ENCODE peak calls at places on chromosome 3, in six cellular contexts. M, A, K, D, T and E are unnamed samples.

GRCh38 chr3:166697495-166697894 is 682.6 kb downstream of the ZBBX start:
- DNase-seq in D (no peak), T (no peak), M (no peak), A (no peak), K (no peak), E (no peak)

GRCh38 chr3:150146891-150147761 is 176.4 kb upstream of the PFN2 start:
- DNase-seq in K (no peak), M (no peak), D (peak; percentile 75), A (no peak), T (peak; percentile 67), E (peak; percentile 94)

GRCh38 chr3:150623945-150624344 is 20.8 kb downstream of the SELENOT start:
- DNase-seq in T (no peak), D (no peak), K (no peak), M (no peak), A (no peak), E (no peak)

GRCh38 chr3:126465928-126466564 is 9.6 kb downstream of the ZXDC start:
- DNase-seq in T (no peak), A (peak; percentile 82), K (no peak), D (peak; percentile 71), M (peak; percentile 87), E (no peak)

GRCh38 chr3:28279770-28280169 is 38.4 kb downstream of the CMC1 start:
- DNase-seq in D (no peak), T (no peak), A (no peak), K (no peak), M (no peak), E (no peak)

GRCh38 chr3:40741729-40742128 is 217.0 kb downstream of the ZNF621 start:
- DNase-seq in D (no peak), M (no peak), T (peak; percentile 25), K (no peak), A (no peak), E (peak; percentile 17)

GRCh38 chr3:146223401-146224373 is 27.2 kb downstream of the PLSCR4 start:
- DNase-seq in T (no peak), K (no peak), D (no peak), A (no peak), M (no peak), E (peak; percentile 18)

GRCh38 chr3:62493116-62493801 is 119.9 kb upstream of the FEZF2 start:
- DNase-seq in M (no peak), T (no peak), K (no peak), D (no peak), A (no peak), E (no peak)

GRCh38 chr3:112773864-112774263 is 72.8 kb downstream of the CD200R1L start:
- DNase-seq in A (no peak), T (no peak), K (no peak), D (no peak), M (peak; percentile 51), E (peak; percentile 93)

GRCh38 chr3:72745146-72745976 is 102.9 kb downstream of the SHQ1 start:
- DNase-seq in K (no peak), A (no peak), M (no peak), D (no peak), T (no peak), E (peak; percentile 48)

GRCh38 chr3:8777201-8777977 is 8.0 kb upstream of the OXTR start:
- DNase-seq in M (no peak), A (no peak), T (no peak), K (no peak), D (no peak), E (no peak)

DNA sequence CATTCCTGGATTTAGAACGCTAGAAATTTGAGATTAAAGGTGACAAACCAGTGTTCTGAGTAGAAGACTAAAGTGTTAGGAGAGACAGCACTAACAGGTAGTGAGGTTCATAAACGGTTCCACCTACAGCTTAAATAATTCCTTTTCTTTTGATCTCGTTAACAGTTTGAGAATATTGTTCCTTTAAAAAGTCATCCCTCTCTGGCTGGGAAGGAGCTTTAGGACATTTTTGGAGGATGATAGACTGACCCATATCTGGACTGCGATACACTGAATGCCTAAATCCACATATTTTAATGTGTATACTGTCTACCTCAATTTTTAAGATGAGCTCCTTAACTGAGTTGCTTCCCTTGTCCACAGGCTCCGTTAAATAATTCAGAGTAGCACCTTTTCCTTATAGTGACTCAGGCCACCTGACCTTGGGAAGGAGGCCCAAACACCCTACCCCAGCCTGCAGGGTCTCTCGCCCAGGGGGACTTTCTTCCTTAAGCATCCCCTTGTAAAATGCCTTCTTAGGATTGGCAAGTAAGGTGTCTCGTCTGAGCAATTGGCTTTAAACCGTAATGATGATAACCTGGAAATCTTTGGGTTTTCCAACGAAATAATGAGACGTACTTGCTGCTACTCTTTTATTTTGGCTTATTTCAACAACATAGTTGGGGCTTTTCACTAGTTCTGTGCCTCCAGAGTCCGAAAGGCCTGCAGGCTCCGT is 3.3 kb downstream of the TRIM71 start:
- DNase-seq in A (no peak), D (no peak), M (no peak), T (no peak), K (no peak), E (no peak)
- H3K4me3 ChIP-seq in A (no peak overlapping the region), D (no peak overlapping the region), M (peak overlapping the region; percentile 28), T (peak overlapping the region; percentile 42), K (peak overlapping the region; percentile 48), E (no peak overlapping the region)

GRCh38 chr3:53186726-53187125 is 25.7 kb downstream of the PRKCD start:
- DNase-seq in D (no peak), T (no peak), A (peak; percentile 68), K (no peak), M (no peak), E (no peak)
- H3K36me3 ChIP-seq in D (peaks cover 15% of the 10 kb centered on the region), T (peaks cover 35% of the 10 kb centered on the region), A (peaks cover 77% of the 10 kb centered on the region), K (no peaks in the 10 kb centered on the region), M (peaks cover 100% of the 10 kb centered on the region), E (peaks cover 37% of the 10 kb centered on the region)

DNA sequence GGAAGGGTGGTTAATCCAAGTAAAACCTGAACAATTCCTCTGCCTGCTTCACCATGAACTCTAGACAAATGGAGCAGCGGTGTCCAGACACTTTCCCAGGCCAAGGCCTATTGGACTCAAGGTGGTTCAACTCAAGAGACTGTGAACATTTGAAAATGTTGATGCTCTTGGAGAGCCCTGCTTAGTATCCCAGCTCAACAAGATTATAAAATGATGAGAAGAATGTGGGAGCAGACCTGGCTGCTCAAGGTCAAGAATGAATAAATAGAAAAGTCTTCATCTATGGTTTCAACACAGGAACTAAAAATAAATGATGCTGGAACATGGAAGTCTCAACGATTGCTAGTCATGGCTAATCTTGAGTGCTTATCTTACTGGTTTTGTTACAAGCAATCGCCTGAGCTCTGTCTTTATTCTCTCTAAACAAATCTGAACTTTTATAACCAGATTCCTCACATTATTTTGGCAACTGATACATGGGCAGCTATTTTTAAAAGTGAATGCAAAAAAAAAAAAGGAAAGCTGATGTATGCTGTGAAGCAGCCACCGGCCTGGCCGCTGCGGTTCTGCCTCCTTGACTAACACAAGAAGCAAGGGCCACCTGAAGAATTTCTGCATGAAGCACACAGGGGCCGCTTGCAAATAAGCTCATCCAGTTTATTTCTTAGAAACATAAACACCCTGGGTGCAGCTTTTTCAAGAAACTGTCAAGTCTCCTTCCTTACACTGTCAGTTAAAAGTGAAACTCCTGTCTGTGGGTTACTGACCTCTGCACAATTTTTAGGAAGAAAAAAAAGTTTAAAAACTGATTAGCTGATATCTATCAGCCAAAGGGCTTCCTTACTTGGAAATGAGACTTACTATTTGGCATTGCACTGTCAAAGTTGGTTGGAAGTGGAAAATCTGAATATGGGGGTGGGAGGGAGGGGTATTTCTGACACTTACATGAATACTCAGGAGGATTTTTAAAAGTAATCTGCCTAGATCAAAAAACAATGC is 120.1 kb upstream of the ARHGEF3 start:
- DNase-seq in T (no peak), K (no peak), D (no peak), A (no peak), M (no peak), E (no peak)
- H3K4me3 ChIP-seq in T (peak overlapping the region; percentile 23), K (no peak overlapping the region), D (no peak overlapping the region), A (peak overlapping the region; percentile 7), M (peak overlapping the region; percentile 14), E (no peak overlapping the region)

DNA sequence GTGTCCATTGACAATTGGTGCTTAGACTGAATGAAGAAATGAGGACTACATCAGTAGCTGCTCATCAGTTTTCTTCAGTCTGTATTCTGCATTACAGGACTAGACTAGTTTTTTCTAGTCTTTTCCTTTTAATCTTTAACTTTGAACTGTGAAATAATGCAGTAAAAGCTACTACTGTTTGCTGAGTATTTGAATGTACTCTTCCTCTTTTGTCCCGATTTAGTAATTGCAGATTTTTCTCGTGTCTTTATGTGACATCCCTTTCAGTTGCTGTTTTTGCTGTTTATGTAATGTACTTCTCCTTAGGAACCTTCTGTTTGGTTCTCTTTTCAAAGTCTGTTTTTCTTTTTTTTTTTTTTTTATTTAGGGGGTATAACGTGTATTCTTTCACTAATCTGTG is 17.4 kb downstream of the MFSD1 start:
- DNase-seq in D (no peak), M (no peak), A (no peak), T (no peak), K (no peak), E (no peak)
- H3K36me3 ChIP-seq in D (peaks cover 3% of the 10 kb centered on the region), M (peaks cover 79% of the 10 kb centered on the region), A (peaks cover 67% of the 10 kb centered on the region), T (peaks cover 80% of the 10 kb centered on the region), K (peaks cover 23% of the 10 kb centered on the region), E (peaks cover 3% of the 10 kb centered on the region)

DNA sequence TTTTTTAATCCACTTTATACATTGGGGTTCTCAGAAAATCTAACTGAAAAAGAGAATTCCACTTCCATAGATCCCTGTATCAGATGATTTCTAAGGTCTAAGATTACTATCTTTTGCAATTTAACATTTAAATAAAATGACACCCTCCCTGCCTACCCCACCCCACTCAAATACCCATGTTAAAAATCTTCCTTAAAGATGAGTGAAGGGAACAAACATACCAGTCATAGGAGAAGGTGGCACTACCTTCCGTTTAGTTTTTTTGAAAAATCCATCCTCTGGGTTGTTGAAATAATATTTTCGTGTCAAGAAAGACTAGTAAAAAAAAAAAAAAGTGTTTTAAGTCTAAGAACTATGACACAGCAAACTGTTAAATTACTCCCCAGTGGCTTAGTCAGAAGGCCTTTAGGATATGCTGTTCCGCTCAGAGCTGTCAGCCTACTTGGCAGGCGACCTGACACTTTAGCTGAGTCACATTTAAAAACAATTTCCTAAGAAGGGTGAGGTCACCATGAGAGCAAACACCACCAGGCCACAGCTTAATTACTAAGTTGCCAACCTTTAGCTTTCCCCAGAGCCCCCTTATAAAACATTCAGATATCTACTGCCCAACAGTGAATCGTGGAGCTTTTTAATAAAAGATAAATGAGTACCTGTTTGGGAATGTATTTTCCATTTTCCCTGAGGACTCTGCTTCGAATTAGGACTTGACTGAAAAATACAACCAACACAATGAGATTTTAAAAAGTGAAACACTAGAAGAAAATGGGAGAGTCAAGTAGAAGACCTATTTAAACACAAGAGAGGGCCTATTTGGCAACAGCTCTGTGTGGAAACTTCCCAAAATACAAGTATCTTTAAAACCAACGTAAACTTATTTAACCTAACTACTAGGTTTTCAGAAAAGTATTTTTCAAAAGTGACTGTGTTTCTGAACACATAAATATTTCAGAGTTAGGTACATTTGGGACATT is 9.6 kb downstream of the EMC3 start:
- DNase-seq in M (peak; percentile 78), T (peak; percentile 81), A (no peak), D (peak; percentile 85), K (no peak), E (peak; percentile 99)
- H3K4me3 ChIP-seq in M (no peak overlapping the region), T (peak overlapping the region; percentile 62), A (no peak overlapping the region), D (no peak overlapping the region), K (no peak overlapping the region), E (no peak overlapping the region)

GRCh38 chr3:14130707-14131106 is 5.9 kb downstream of the TMEM43 start:
- DNase-seq in T (no peak), K (no peak), M (no peak), D (no peak), A (no peak), E (no peak)
- H3K36me3 ChIP-seq in T (peaks cover 87% of the 10 kb centered on the region), K (peaks cover 39% of the 10 kb centered on the region), M (peaks cover 83% of the 10 kb centered on the region), D (peaks cover 17% of the 10 kb centered on the region), A (peaks cover 71% of the 10 kb centered on the region), E (peaks cover 57% of the 10 kb centered on the region)